ENCODE peak calls at places on chromosomes 2 and 18, in four cellular contexts. H is lower lobe of right lung, M is AG10803, V is pancreas. Y is an unnamed sample.
A peak's percentile ranks its signal among the peaks of the same experiment; 100 is the strongest.

GRCh38 chr2:172693037-172693436 is 42.6 kb upstream of the RAPGEF4 start:
- DNase-seq in V (peak; percentile 49), H (no peak), M (peak; percentile 99), Y (no peak)

GRCh38 chr18:5894613-5895299 is 566 bp downstream of the TMEM200C start:
- DNase-seq in M (no peak), V (no peak), H (no peak), Y (peak; percentile 14)

GRCh38 chr18:23107718-23108117 is 27.6 kb upstream of the CABLES1 start:
- DNase-seq in V (no peak), M (no peak), H (no peak), Y (no peak)

GRCh38 chr18:36532394-36532793 is 234.9 kb downstream of the FHOD3 start:
- DNase-seq in V (no peak), H (no peak), M (peak; percentile 78), Y (no peak)

GRCh38 chr2:23940976-23941605 is 828 bp downstream of the UBXN2A start:
- DNase-seq in M (no peak), H (no peak), V (no peak), Y (no peak)

GRCh38 chr18:46298511-46298910 is 194.3 kb downstream of the HAUS1 start:
- DNase-seq in M (no peak), V (no peak), H (no peak), Y (no peak)

GRCh38 chr18:79439201-79440023 is 43.7 kb downstream of the NFATC1 start:
- DNase-seq in H (no peak), V (no peak), M (peak; percentile 75), Y (no peak)

GRCh38 chr18:51133580-51134160 is 63.8 kb downstream of the MEX3C start:
- DNase-seq in M (no peak), H (no peak), V (no peak), Y (no peak)

GRCh38 chr18:28331551-28331950 is 154.6 kb upstream of the CDH2 start:
- DNase-seq in M (no peak), V (no peak), H (no peak), Y (no peak)

GRCh38 chr2:237901932-237902846 is 42.8 kb downstream of the RAMP1 start:
- DNase-seq in M (no peak), H (peak; percentile 42), V (no peak), Y (no peak)

GRCh38 chr2:118706371-118706770 is 141.1 kb downstream of the EN1 start:
- DNase-seq in H (no peak), M (no peak), V (no peak), Y (no peak)

GRCh38 chr18:76479351-76480238 is 15.4 kb downstream of the ZNF516 start:
- DNase-seq in M (no peak), H (peak; percentile 54), V (no peak), Y (no peak)

GRCh38 chr2:55934337-55934736 is 10.8 kb upstream of the EFEMP1 start:
- DNase-seq in H (no peak), V (no peak), M (no peak), Y (no peak)

GRCh38 chr2:197613509-197613987 is 61.8 kb downstream of the RFTN2 start:
- DNase-seq in M (no peak), H (no peak), V (no peak), Y (no peak)

GRCh38 chr2:60738679-60739078 is 17.4 kb upstream of the PAPOLG start:
- DNase-seq in H (no peak), M (no peak), V (no peak), Y (no peak)

GRCh38 chr2:127058656-127059252 is 48.2 kb downstream of the BIN1 start:
- DNase-seq in M (no peak), V (no peak), H (no peak), Y (no peak)

GRCh38 chr2:54284801-54285200 is 28.8 kb upstream of the TSPYL6 start:
- DNase-seq in H (no peak), V (no peak), M (no peak), Y (no peak)

GRCh38 chr18:59141294-59142068 is 1.8 kb downstream of the SEC11C start:
- DNase-seq in M (no peak), V (no peak), H (no peak), Y (no peak)

GRCh38 chr2:110115291-110116032 is at the start of gene MALL:
- DNase-seq in H (peak; percentile 79), M (peak; percentile 21), V (no peak), Y (no peak)

GRCh38 chr2:10079931-10080535 is at the start of gene CYS1:
- DNase-seq in M (peak; percentile 19), H (no peak), V (peak; percentile 51), Y (peak; percentile 28)

GRCh38 chr18:49123431-49123830 is 172.7 kb upstream of the SMAD7 start:
- DNase-seq in M (no peak), V (no peak), H (no peak), Y (no peak)

GRCh38 chr2:44495544-44495943 is 133.8 kb downstream of the CAMKMT start:
- DNase-seq in M (no peak), V (no peak), H (no peak), Y (no peak)

GRCh38 chr18:5266721-5267120 is 28.8 kb downstream of the ZBTB14 start:
- DNase-seq in V (no peak), H (no peak), M (no peak), Y (no peak)

GRCh38 chr2:202169131-202169530 is 69.3 kb downstream of the SUMO1 start:
- DNase-seq in V (no peak), M (no peak), H (no peak), Y (no peak)

GRCh38 chr2:88815243-88816096 is 124.0 kb downstream of the RPIA start:
- DNase-seq in H (no peak), V (no peak), M (no peak), Y (no peak)

GRCh38 chr18:36348331-36348730 is 50.8 kb downstream of the FHOD3 start:
- DNase-seq in M (no peak), H (no peak), V (no peak), Y (no peak)

GRCh38 chr18:63844254-63844653 is 43.3 kb upstream of the SERPINB2 start:
- DNase-seq in V (no peak), H (no peak), M (peak; percentile 64), Y (no peak)

GRCh38 chr18:48813833-48814489 is 136.8 kb downstream of the SMAD7 start:
- DNase-seq in M (no peak), V (no peak), H (peak; percentile 45), Y (peak; percentile 11)

GRCh38 chr2:30708491-30709290 is 98.6 kb downstream of the CAPN13 start:
- DNase-seq in M (peak; percentile 81), V (no peak), H (no peak), Y (no peak)
- TF ChIP-seq CTCF in M (peak; percentile 57), V (no peak), H (peak; percentile 26), Y (no peak)

DNA sequence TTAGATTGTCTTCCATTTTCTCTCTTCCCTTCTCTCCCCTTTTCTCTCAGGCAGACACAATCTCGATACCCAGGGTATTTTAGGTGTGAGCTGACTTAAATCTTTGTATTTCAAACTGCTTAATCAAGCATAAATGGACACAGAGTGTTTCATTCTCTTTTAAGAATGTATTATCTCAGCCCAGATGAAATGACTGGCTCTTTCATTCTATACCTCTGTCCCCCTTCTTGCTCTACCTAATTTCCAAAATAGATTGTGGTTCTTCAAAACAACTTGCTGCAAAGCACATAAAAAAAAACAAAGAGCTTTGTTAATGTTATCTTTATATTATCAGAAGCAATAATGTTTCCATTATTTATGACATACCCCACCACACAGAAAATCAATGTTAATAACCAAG is 514.6 kb downstream of the ERBB4 start:
- DNase-seq in V (no peak), H (no peak), M (no peak), Y (no peak)
- TF ChIP-seq CTCF in V (no peak), H (no peak), M (no peak), Y (no peak)

DNA sequence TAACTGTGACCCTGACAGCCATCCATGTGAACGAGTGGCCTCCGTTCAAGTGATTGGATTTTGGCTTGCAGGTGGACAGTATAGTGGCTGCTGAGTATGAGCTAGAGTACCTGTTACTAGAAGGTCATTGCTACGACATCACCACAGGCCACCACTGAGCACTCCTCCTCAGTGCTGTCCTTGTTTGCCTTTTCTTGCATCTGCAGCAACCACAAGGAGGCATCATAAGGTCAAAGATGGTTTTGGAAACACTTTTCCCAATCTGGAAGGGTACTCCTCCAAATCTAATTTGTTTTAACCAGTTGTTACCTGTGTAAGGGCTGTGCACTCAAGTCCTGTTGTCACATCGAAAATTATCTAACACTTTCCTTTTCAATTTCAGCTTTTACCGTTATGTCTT is 81.2 kb downstream of the UGGT1 start:
- DNase-seq in V (no peak), M (peak; percentile 12), H (no peak), Y (no peak)
- TF ChIP-seq CTCF in V (no peak), M (peak; percentile 44), H (no peak), Y (no peak)

GRCh38 chr18:10035306-10035991 is 121.6 kb downstream of the VAPA start:
- DNase-seq in H (peak; percentile 78), M (peak; percentile 48), V (peak; percentile 86), Y (no peak)

GRCh38 chr18:10029711-10030110 is 115.9 kb downstream of the VAPA start:
- DNase-seq in M (no peak), H (no peak), V (no peak), Y (no peak)

GRCh38 chr18:10033038-10033437 is 119.2 kb downstream of the VAPA start:
- DNase-seq in H (no peak), V (peak; percentile 77), M (no peak), Y (no peak)

GRCh38 chr18:10030816-10031541 is 117.2 kb downstream of the VAPA start:
- DNase-seq in M (no peak), H (no peak), V (no peak), Y (no peak)

GRCh38 chr18:10032331-10032979 is 118.6 kb downstream of the VAPA start:
- DNase-seq in H (no peak), V (peak; percentile 44), M (no peak), Y (peak; percentile 52)
- TF ChIP-seq CTCF in H (peak; percentile 56), V (no peak), M (no peak), Y (no peak)